ENCODE peak calls at places on chromosomes 2 and 18, in six cellular contexts. N is HCT116, Y is GM12878, P is K562, H is upper lobe of left lung, G is HepG2. T is an unnamed sample. For H3K36me3, the result is how much of the 10 kb centered on the place peaks cover.

GRCh38 chr2:186518945-186519344 is 32.9 kb downstream of the ZC3H15 start:
- ATAC-seq in N (no peak), Y (no peak), P (no peak), H (no peak), G (no peak), T (no peak)

GRCh38 chr18:7272268-7273049 is 41.6 kb downstream of the LRRC30 start:
- ATAC-seq in N (no peak), Y (no peak), P (peak), H (peak), G (peak), T (peak)

GRCh38 chr2:226601881-226602280 is 197.7 kb downstream of the IRS1 start:
- ATAC-seq in N (no peak), Y (no peak), P (no peak), H (no peak), G (no peak), T (no peak)

GRCh38 chr2:173931751-173932150 is 33.4 kb downstream of the SP3 start:
- ATAC-seq in N (no peak), Y (no peak), P (no peak), H (no peak), G (no peak), T (no peak)

GRCh38 chr2:48249631-48250473 is 280.1 kb upstream of the STON1 start:
- ATAC-seq in N (no peak), Y (peak), P (peak), H (peak), G (peak), T (peak)

GRCh38 chr2:64260093-64260808 is 116.0 kb upstream of the PELI1 start:
- ATAC-seq in N (no peak), Y (no peak), P (no peak), H (peak), G (no peak), T (no peak)

GRCh38 chr2:120684225-120684624 is 51.4 kb upstream of the GLI2 start:
- ATAC-seq in N (no peak), Y (no peak), P (no peak), H (no peak), G (no peak), T (no peak)

GRCh38 chr2:159758239-159758638 is 39.8 kb downstream of the CD302 start:
- ATAC-seq in N (no peak), Y (no peak), P (no peak), H (no peak), G (no peak), T (no peak)

GRCh38 chr2:68237976-68238580 is 14.3 kb downstream of the PPP3R1 start:
- ATAC-seq in N (no peak), Y (peak), P (peak), H (no peak), G (no peak), T (no peak)

GRCh38 chr2:3223080-3223923 is 154.3 kb downstream of the EIPR1 start:
- ATAC-seq in N (no peak), Y (peak), P (no peak), H (no peak), G (peak), T (no peak)

GRCh38 chr2:176067587-176068002 is 16.2 kb downstream of the EVX2 start:
- ATAC-seq in N (no peak), Y (no peak), P (peak), H (peak), G (peak), T (peak)

GRCh38 chr18:68024716-68025115 is 508.2 kb upstream of the DSEL start:
- ATAC-seq in N (no peak), Y (no peak), P (no peak), H (peak), G (no peak), T (no peak)

GRCh38 chr18:35547008-35547605 is 34.4 kb upstream of the GALNT1 start:
- ATAC-seq in N (no peak), Y (no peak), P (no peak), H (no peak), G (no peak), T (no peak)

GRCh38 chr2:37886745-37887144 is 38.3 kb upstream of the RMDN2 start:
- ATAC-seq in N (no peak), Y (no peak), P (no peak), H (peak), G (no peak), T (no peak)

GRCh38 chr2:15643791-15644588 is 52.3 kb downstream of the DDX1 start:
- ATAC-seq in N (no peak), Y (no peak), P (no peak), H (no peak), G (no peak), T (no peak)

GRCh38 chr2:44803100-44803424 is 138.4 kb upstream of the SIX3 start:
- ATAC-seq in N (no peak), Y (no peak), P (no peak), H (no peak), G (no peak), T (no peak)

GRCh38 chr2:85999131-85999831 is 106.4 kb downstream of the POLR1A start:
- ATAC-seq in N (no peak), Y (peak), P (peak), H (peak), G (no peak), T (no peak)

GRCh38 chr2:23721454-23721826 is 205.5 kb downstream of the ATAD2B start:
- ATAC-seq in N (no peak), Y (no peak), P (no peak), H (no peak), G (no peak), T (no peak)

GRCh38 chr2:102442967-102443828 is 20.2 kb downstream of the IL18RAP start:
- ATAC-seq in N (peak), Y (peak), P (peak), H (peak), G (peak), T (no peak)

GRCh38 chr2:172252154-172252553 is 149.5 kb upstream of the DLX2 start:
- ATAC-seq in N (no peak), Y (no peak), P (peak), H (peak), G (no peak), T (peak)

GRCh38 chr2:121254748-121255147 is 30.3 kb downstream of the TFCP2L1 start:
- ATAC-seq in N (no peak), Y (no peak), P (no peak), H (peak), G (no peak), T (no peak)

GRCh38 chr18:28511421-28511821 is 334.5 kb upstream of the CDH2 start:
- ATAC-seq in N (no peak), Y (no peak), P (no peak), H (no peak), G (no peak), T (no peak)

GRCh38 chr2:61357681-61358080 is 113.2 kb downstream of the USP34 start:
- ATAC-seq in N (no peak), Y (no peak), P (peak), H (peak), G (no peak), T (no peak)

GRCh38 chr2:974454-974853 is 23.8 kb downstream of the SNTG2 start:
- ATAC-seq in N (no peak), Y (no peak), P (no peak), H (no peak), G (no peak), T (no peak)

GRCh38 chr2:8452979-8453903 is 228.6 kb upstream of the ID2 start:
- ATAC-seq in N (no peak), Y (no peak), P (peak), H (no peak), G (no peak), T (no peak)

GRCh38 chr2:160628811-160629210 is 135.2 kb upstream of the RBMS1 start:
- ATAC-seq in N (no peak), Y (no peak), P (no peak), H (no peak), G (peak), T (no peak)

GRCh38 chr2:141557329-141558098 is 573.3 kb downstream of the LRP1B start:
- ATAC-seq in N (no peak), Y (no peak), P (no peak), H (no peak), G (no peak), T (no peak)

GRCh38 chr2:226873051-226873620 is 37.3 kb downstream of the RHBDD1 start:
- ATAC-seq in N (no peak), Y (peak), P (peak), H (no peak), G (no peak), T (no peak)

GRCh38 chr18:32460046-32460785 is 10.5 kb downstream of the GAREM1 start:
- ATAC-seq in N (no peak), Y (no peak), P (no peak), H (no peak), G (no peak), T (no peak)

GRCh38 chr2:232551776-232552175 is 1.3 kb downstream of the EIF4E2 start:
- ATAC-seq in N (no peak), Y (no peak), P (no peak), H (no peak), G (no peak), T (no peak)

GRCh38 chr2:232550351-232551261 is at the start of the genes EIF4E2 and TIGD1:
- ATAC-seq in N (peak), Y (peak), P (peak), H (peak), G (peak), T (peak)

GRCh38 chr2:232551289-232551688 is 800 bp downstream of the EIF4E2 start:
- ATAC-seq in N (no peak), Y (no peak), P (no peak), H (no peak), G (no peak), T (no peak)

DNA sequence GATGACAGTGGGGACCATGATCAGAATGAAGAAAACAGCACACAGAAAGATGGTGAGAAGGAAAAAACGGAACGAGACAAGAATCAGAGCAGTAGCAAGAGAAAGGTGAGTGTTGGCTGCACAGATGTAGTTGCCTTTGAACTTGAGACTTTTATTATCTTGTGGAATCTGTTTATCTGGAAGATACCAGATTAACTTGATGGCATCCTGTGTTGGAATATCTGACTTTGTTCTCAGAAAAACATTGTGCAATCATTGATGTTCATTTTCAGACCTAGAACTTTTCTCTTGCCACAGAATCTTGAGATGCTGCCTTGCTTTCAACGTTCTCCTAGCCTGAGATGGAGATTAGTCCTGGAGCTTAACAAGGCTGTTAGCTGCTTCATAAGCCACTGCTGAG is 5.9 kb downstream of the EIF4E2 start:
- ATAC-seq in N (no peak), Y (no peak), P (no peak), H (no peak), G (no peak), T (no peak)
- H3K36me3 ChIP-seq in N (under half), Y (under half), P (half or more), H (half or more), G (under half), T (under half)

GRCh38 chr2:222241471-222241870 is 57.3 kb downstream of the PAX3 start:
- ATAC-seq in N (no peak), Y (peak), P (no peak), H (no peak), G (no peak), T (no peak)
- TF ChIP-seq POLR2AphosphoS5 in N (no peak), Y (no peak), P (no peak), H (no peak), G (no peak), T (no peak)

GRCh38 chr2:118689456-118689855 is 158.0 kb downstream of the EN1 start:
- ATAC-seq in N (no peak), Y (no peak), P (peak), H (no peak), G (no peak), T (no peak)
- TF ChIP-seq POLR2A in N (no peak), Y (no peak), P (no peak), H (no peak), G (no peak), T (no peak)

GRCh38 chr2:36509077-36509476 is 88.9 kb downstream of the FEZ2 start:
- ATAC-seq in N (no peak), Y (no peak), P (no peak), H (no peak), G (no peak), T (no peak)

GRCh38 chr2:36513661-36514060 is 84.3 kb downstream of the FEZ2 start:
- ATAC-seq in N (no peak), Y (no peak), P (no peak), H (no peak), G (no peak), T (no peak)

GRCh38 chr2:36512705-36513104 is 85.3 kb downstream of the FEZ2 start:
- ATAC-seq in N (no peak), Y (no peak), P (peak), H (no peak), G (no peak), T (no peak)

GRCh38 chr2:36515538-36515937 is 82.4 kb downstream of the FEZ2 start:
- ATAC-seq in N (no peak), Y (no peak), P (no peak), H (no peak), G (no peak), T (no peak)

GRCh38 chr2:36511858-36512630 is 85.9 kb downstream of the FEZ2 start:
- ATAC-seq in N (no peak), Y (peak), P (peak), H (no peak), G (no peak), T (no peak)
- H3K36me3 ChIP-seq in N (under half), Y (under half), P (under half), H (under half), G (under half), T (half or more)

GRCh38 chr2:239465017-239466001 is 64.5 kb upstream of the HDAC4 start:
- ATAC-seq in N (peak), Y (no peak), P (no peak), H (peak), G (peak), T (peak)
- TF ChIP-seq POLR2AphosphoS5 in N (no peak), Y (no peak), P (no peak), H (no peak), G (no peak), T (peak)

GRCh38 chr18:58569490-58569911 is 59.4 kb downstream of the ALPK2 start:
- ATAC-seq in N (no peak), Y (no peak), P (no peak), H (no peak), G (peak), T (no peak)
- TF ChIP-seq POLR2A in N (no peak), Y (no peak), P (no peak), H (no peak), G (no peak), T (no peak)

GRCh38 chr2:237380768-237381167 is 33.2 kb downstream of the COL6A3 start:
- ATAC-seq in N (no peak), Y (no peak), P (no peak), H (no peak), G (no peak), T (no peak)
- H3K36me3 ChIP-seq in N (under half), Y (under half), P (under half), H (under half), G (under half), T (half or more)

GRCh38 chr2:237157551-237158102 is 71.9 kb downstream of the COPS8 start:
- ATAC-seq in N (no peak), Y (no peak), P (no peak), H (no peak), G (no peak), T (no peak)

GRCh38 chr2:237154894-237155851 is 69.5 kb downstream of the COPS8 start:
- ATAC-seq in N (no peak), Y (peak), P (no peak), H (no peak), G (no peak), T (no peak)

GRCh38 chr2:237156857-237157550 is 71.3 kb downstream of the COPS8 start:
- ATAC-seq in N (no peak), Y (no peak), P (no peak), H (no peak), G (no peak), T (no peak)

GRCh38 chr2:237158194-237158593 is 72.5 kb downstream of the COPS8 start:
- ATAC-seq in N (no peak), Y (no peak), P (no peak), H (no peak), G (no peak), T (no peak)

GRCh38 chr2:237156131-237156856 is 70.6 kb downstream of the COPS8 start:
- ATAC-seq in N (no peak), Y (peak), P (no peak), H (peak), G (no peak), T (peak)
- TF ChIP-seq POLR2AphosphoS5 in N (no peak), Y (no peak), P (no peak), H (no peak), G (no peak), T (peak)